ENCODE peak calls at places on chromosome 13, in ten cellular contexts. Z, C, M, N, F, K, E, Y, D and I are unnamed samples.

GRCh38 chr13:27644302-27644701 is 22.6 kb downstream of the POLR1D start:
- DNase-seq in Z (no peak), C (peak), M (no peak), N (no peak), F (peak), K (no peak), E (peak), Y (peak), D (no peak), I (peak)

GRCh38 chr13:57527114-57527770 is 104.3 kb upstream of the PCDH17 start:
- DNase-seq in Z (no peak), C (no peak), M (no peak), N (no peak), F (no peak), K (no peak), E (no peak), Y (no peak), D (no peak), I (no peak)

GRCh38 chr13:48138270-48138669 is 43.4 kb upstream of the MED4 start:
- DNase-seq in Z (no peak), C (no peak), M (no peak), N (no peak), F (no peak), K (no peak), E (no peak), Y (no peak), D (no peak), I (no peak)

GRCh38 chr13:37769078-37769477 is 100.5 kb downstream of the TRPC4 start:
- DNase-seq in Z (no peak), C (no peak), M (no peak), N (no peak), F (no peak), K (no peak), E (no peak), Y (no peak), D (no peak), I (no peak)

GRCh38 chr13:73060251-73061160 is 1.7 kb downstream of the KLF5 start:
- DNase-seq in Z (no peak), C (peak), M (no peak), N (peak), F (peak), K (peak), E (peak), Y (no peak), D (no peak), I (peak)

GRCh38 chr13:19713186-19713965 is 69.4 kb downstream of the PSPC1 start:
- DNase-seq in Z (no peak), C (peak), M (no peak), N (no peak), F (peak), K (no peak), E (peak), Y (peak), D (peak), I (peak)

GRCh38 chr13:36275190-36276002 is 22.2 kb downstream of the CCDC169 start:
- DNase-seq in Z (no peak), C (peak), M (no peak), N (no peak), F (peak), K (no peak), E (peak), Y (no peak), D (peak), I (peak)

GRCh38 chr13:96661612-96662011 is 332.7 kb downstream of the OXGR1 start:
- DNase-seq in Z (no peak), C (no peak), M (no peak), N (no peak), F (no peak), K (no peak), E (no peak), Y (no peak), D (no peak), I (no peak)

GRCh38 chr13:109672545-109672944 is 113.8 kb downstream of the IRS2 start:
- DNase-seq in Z (no peak), C (no peak), M (no peak), N (no peak), F (peak), K (no peak), E (peak), Y (no peak), D (no peak), I (no peak)

GRCh38 chr13:91817250-91817649 is 418.8 kb downstream of the GPC5 start:
- DNase-seq in Z (no peak), C (no peak), M (no peak), N (no peak), F (peak), K (no peak), E (no peak), Y (no peak), D (no peak), I (no peak)

GRCh38 chr13:34513526-34513925 is 428.5 kb upstream of the NBEA start:
- DNase-seq in Z (no peak), C (no peak), M (no peak), N (no peak), F (no peak), K (no peak), E (no peak), Y (no peak), D (no peak), I (no peak)

GRCh38 chr13:85557651-85558050 is 241.6 kb downstream of the SLITRK6 start:
- DNase-seq in Z (no peak), C (no peak), M (no peak), N (no peak), F (no peak), K (no peak), E (no peak), Y (no peak), D (no peak), I (no peak)

DNA sequence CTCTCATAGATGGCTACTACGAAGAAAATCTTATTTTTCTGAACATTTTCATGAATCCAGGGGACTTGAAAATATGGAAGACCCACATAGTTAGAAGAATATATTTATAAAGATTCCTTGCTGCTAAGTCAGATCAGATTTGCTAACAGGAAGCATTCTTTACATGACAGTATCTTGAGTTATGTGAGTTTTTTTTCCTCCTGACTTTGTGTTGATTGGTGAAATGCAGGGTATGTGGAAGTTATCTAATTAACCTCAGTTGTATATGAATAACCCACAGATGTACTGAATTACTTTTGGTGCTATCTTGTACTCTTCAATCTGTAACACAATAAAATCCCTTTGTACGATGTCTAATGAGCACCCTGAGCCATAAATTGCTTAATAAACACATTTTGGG is 53.8 kb downstream of the ESD start:
- DNase-seq in Z (no peak), C (no peak), M (no peak), N (no peak), F (peak), K (no peak), E (peak), Y (peak), D (no peak), I (no peak)
- H3K4me3 ChIP-seq in Z (no peak), C (no peak), M (no peak), N (no peak), F (no peak), K (no peak), E (no peak), Y (no peak), D (no peak), I (no peak)

DNA sequence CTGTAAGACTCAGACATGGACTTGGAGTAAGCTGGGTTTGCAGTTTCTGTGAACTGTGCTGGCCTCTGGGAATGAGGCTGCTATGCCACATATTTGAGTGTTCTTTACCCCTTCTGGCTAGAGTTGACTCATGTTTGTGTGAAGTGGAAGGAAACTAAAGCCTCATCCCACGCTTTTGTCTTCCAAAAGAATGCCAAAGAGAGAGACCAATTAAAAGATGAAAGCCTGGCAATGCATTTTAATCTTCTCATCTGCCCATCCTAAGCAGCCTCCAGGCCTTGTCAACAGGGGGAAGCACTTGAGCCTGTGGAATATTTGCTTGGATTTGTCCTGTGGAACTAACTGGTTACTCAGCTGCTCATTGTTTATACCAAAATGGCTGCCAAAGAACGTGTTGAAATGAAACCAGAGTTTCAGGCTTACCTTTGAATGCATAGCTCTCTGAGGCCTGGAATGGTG is 49.1 kb downstream of the LMO7 start:
- DNase-seq in Z (no peak), C (peak), M (no peak), N (no peak), F (peak), K (no peak), E (peak), Y (no peak), D (no peak), I (peak)
- TF ChIP-seq CTCF in Z (no peak), C (peak), M (no peak), N (no peak), F (peak), K (no peak), E (peak), Y (peak), D (peak), I (peak)

GRCh38 chr13:41458939-41459753 is 1.8 kb downstream of the RGCC start:
- DNase-seq in Z (peak), C (peak), M (peak), N (peak), F (peak), K (no peak), E (peak), Y (no peak), D (peak), I (no peak)

GRCh38 chr13:41460930-41461329 is 3.6 kb downstream of the RGCC start:
- DNase-seq in Z (no peak), C (no peak), M (no peak), N (no peak), F (no peak), K (no peak), E (no peak), Y (no peak), D (no peak), I (no peak)

GRCh38 chr13:41461527-41462124 is 4.3 kb downstream of the RGCC start:
- DNase-seq in Z (no peak), C (no peak), M (no peak), N (no peak), F (no peak), K (no peak), E (no peak), Y (no peak), D (no peak), I (no peak)

GRCh38 chr13:41458187-41458938 is 1.0 kb downstream of the RGCC start:
- DNase-seq in Z (peak), C (no peak), M (peak), N (peak), F (no peak), K (peak), E (no peak), Y (no peak), D (peak), I (no peak)

DNA sequence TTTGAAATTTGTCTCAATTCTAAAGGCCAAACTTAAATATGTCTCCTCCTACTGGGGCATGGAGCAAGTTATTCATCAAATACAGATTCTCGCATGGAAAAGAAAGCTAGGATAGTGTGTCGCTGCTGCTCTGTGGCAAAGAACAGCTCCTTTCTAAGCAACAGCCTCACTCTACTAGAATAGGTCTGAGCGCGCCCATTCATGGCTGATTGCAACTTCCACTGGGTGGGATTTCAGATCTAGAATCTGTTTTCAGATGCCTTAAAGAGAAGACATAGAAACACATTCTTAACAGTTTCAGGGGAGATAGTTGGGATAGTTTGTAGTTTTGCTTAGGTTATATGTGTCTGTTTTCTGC is 2.4 kb downstream of the RGCC start:
- DNase-seq in Z (no peak), C (no peak), M (no peak), N (no peak), F (no peak), K (no peak), E (no peak), Y (no peak), D (no peak), I (no peak)
- H3K4me3 ChIP-seq in Z (peak), C (no peak), M (peak), N (peak), F (peak), K (no peak), E (peak), Y (no peak), D (no peak), I (peak)

GRCh38 chr13:98083507-98083906 is 59.4 kb upstream of the FARP1 start:
- DNase-seq in Z (no peak), C (peak), M (no peak), N (no peak), F (peak), K (no peak), E (peak), Y (peak), D (no peak), I (peak)
- TF ChIP-seq CTCF in Z (no peak), C (peak), M (no peak), N (no peak), F (peak), K (no peak), E (peak), Y (peak), D (peak), I (no peak)

GRCh38 chr13:99278843-99279242 is 20.7 kb upstream of the GPR18 start:
- DNase-seq in Z (no peak), C (no peak), M (no peak), N (no peak), F (no peak), K (no peak), E (no peak), Y (no peak), D (no peak), I (no peak)
- H3K4me3 ChIP-seq in Z (no peak), C (no peak), M (no peak), N (no peak), F (no peak), K (no peak), E (no peak), Y (no peak), D (no peak), I (no peak)

GRCh38 chr13:30108913-30109237 is 198.5 kb downstream of the KATNAL1 start:
- DNase-seq in Z (no peak), C (no peak), M (peak), N (no peak), F (no peak), K (no peak), E (no peak), Y (no peak), D (no peak), I (no peak)

GRCh38 chr13:30107126-30107525 is 200.2 kb downstream of the KATNAL1 start:
- DNase-seq in Z (no peak), C (no peak), M (no peak), N (no peak), F (no peak), K (no peak), E (no peak), Y (no peak), D (no peak), I (no peak)

GRCh38 chr13:30109471-30110135 is 197.7 kb downstream of the KATNAL1 start:
- DNase-seq in Z (no peak), C (no peak), M (no peak), N (no peak), F (no peak), K (no peak), E (no peak), Y (no peak), D (no peak), I (no peak)

GRCh38 chr13:30108216-30108912 is 199.0 kb downstream of the KATNAL1 start:
- DNase-seq in Z (no peak), C (no peak), M (no peak), N (no peak), F (no peak), K (no peak), E (no peak), Y (no peak), D (no peak), I (no peak)

GRCh38 chr13:30107536-30108136 is 199.7 kb downstream of the KATNAL1 start:
- DNase-seq in Z (no peak), C (no peak), M (peak), N (no peak), F (no peak), K (no peak), E (peak), Y (no peak), D (no peak), I (no peak)
- TF ChIP-seq CTCF in Z (no peak), C (no peak), M (no peak), N (no peak), F (no peak), K (no peak), E (no peak), Y (no peak), D (no peak), I (no peak)

DNA sequence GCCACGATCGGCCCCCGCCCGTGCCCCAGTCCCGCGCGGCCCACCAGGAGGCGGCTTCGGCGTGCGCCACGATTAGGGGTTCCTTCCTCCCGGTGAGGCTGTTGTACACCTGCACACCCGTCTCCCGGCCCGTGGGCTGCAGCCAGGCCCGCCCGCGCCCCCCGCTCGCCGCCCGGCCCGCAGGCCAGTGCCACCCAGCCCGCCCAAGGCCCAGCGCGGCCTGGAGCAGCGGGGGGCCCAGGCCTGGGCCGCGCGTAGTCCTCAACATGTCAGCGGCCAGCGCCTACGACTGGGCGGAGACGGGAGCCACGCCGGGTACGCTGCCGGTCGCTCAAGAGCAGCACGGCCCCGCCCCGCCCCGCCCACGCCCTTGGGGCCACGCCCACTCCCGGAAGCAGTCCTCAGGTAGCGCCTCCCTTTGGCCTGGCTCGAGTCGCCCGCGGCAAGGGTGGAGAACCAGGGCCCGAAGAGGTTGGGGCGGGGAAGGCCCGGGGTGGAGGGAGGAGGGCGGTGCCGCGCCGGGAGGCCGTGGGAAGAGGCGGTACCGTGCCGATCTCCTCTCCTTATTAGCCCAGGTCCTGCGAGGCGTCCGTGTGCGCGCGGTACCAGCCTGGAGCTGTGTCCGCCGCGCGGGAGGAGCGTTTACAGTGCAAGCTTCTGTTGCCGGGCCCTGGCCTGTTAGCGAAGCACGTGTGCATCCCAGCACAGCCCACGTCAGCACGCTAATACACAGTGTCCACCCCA is at the start of gene CARS2:
- DNase-seq in Z (peak), C (peak), M (peak), N (peak), F (peak), K (peak), E (peak), Y (peak), D (peak), I (peak)
- H3K4me3 ChIP-seq in Z (peak), C (peak), M (peak), N (peak), F (peak), K (peak), E (peak), Y (peak), D (peak), I (peak)

GRCh38 chr13:46171223-46171622 is 10.8 kb downstream of the LCP1 start:
- DNase-seq in Z (no peak), C (no peak), M (no peak), N (no peak), F (no peak), K (no peak), E (no peak), Y (no peak), D (no peak), I (no peak)
- TF ChIP-seq CTCF in Z (no peak), C (no peak), M (no peak), N (no peak), F (no peak), K (no peak), E (no peak), Y (no peak), D (no peak), I (no peak)

GRCh38 chr13:114128348-114128623 is 4.1 kb downstream of the RASA3 start:
- DNase-seq in Z (no peak), C (no peak), M (no peak), N (no peak), F (no peak), K (no peak), E (no peak), Y (no peak), D (no peak), I (no peak)
- H3K4me3 ChIP-seq in Z (peak), C (peak), M (no peak), N (peak), F (peak), K (no peak), E (no peak), Y (no peak), D (no peak), I (peak)

GRCh38 chr13:100648354-100648753 is 26.2 kb downstream of the TMTC4 start:
- DNase-seq in Z (no peak), C (no peak), M (no peak), N (no peak), F (no peak), K (no peak), E (peak), Y (no peak), D (no peak), I (no peak)

GRCh38 chr13:100646871-100647270 is 27.7 kb downstream of the TMTC4 start:
- DNase-seq in Z (no peak), C (no peak), M (no peak), N (no peak), F (no peak), K (no peak), E (no peak), Y (no peak), D (no peak), I (no peak)

GRCh38 chr13:100644328-100644727 is 30.3 kb downstream of the TMTC4 start:
- DNase-seq in Z (no peak), C (no peak), M (no peak), N (no peak), F (peak), K (no peak), E (no peak), Y (no peak), D (no peak), I (no peak)

GRCh38 chr13:100645382-100645781 is 29.2 kb downstream of the TMTC4 start:
- DNase-seq in Z (no peak), C (no peak), M (no peak), N (no peak), F (no peak), K (no peak), E (no peak), Y (no peak), D (no peak), I (no peak)

DNA sequence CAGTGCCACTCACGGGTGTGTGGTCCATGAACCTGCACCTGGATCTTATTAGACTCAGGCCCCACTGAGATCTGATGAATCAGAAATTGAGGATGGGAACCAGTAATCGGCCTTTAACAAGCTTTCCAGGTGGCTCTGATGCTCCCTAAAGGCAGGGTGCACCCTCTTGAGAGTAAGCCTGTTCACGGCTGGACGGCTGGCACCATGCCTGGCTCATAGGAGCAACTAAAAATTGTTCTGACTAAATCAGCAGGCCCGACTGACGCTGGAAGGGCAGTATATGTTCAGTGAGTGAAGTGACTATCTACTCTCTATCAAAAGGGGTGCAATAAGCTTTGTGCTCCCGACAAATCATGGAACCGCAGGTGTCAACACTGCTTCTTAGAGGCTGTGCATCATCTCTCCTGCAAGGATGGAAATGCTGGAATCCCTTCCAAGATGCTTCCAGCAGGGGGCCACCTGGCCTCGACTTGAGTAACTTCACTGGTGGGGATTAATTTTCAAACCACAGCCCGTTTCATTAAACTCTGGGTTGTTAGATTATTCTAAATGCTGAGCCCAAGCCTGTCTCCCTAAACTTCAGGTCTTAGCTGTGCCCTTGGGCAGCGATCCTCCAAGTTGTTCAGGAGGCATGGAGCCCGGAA is 28.4 kb downstream of the TMTC4 start:
- DNase-seq in Z (no peak), C (no peak), M (peak), N (no peak), F (peak), K (no peak), E (peak), Y (no peak), D (peak), I (peak)
- TF ChIP-seq CTCF in Z (no peak), C (peak), M (no peak), N (no peak), F (peak), K (no peak), E (peak), Y (peak), D (peak), I (peak)